ENCODE peak calls at places on chromosomes 7 and 10, in five cellular contexts. Q, G, E, O and R are unnamed samples.
A peak's percentile ranks its signal among the peaks of the same experiment; 100 is the strongest.

GRCh38 chr10:5910323-5911100 is 20.5 kb downstream of the FBH1 start:
- DNase-seq in E (no peak), O (no peak), Q (no peak), G (no peak), R (no peak)

GRCh38 chr7:104805449-104806317 is 208.3 kb upstream of the KMT2E start:
- DNase-seq in Q (no peak), G (no peak), E (no peak), O (no peak), R (no peak)

GRCh38 chr10:71090330-71090729 is 122.0 kb upstream of the UNC5B start:
- DNase-seq in O (no peak), E (no peak), Q (no peak), G (no peak), R (peak; percentile 57)

GRCh38 chr10:77626266-77626935 is 11.2 kb downstream of the KCNMA1 start:
- DNase-seq in Q (no peak), G (no peak), O (no peak), E (no peak), R (no peak)

GRCh38 chr7:5773661-5774086 is 7.8 kb downstream of the RNF216 start:
- DNase-seq in E (no peak), Q (peak; percentile 60), G (no peak), O (no peak), R (no peak)

GRCh38 chr7:55520426-55521140 is 51.7 kb downstream of the VOPP1 start:
- DNase-seq in Q (no peak), O (no peak), E (no peak), G (no peak), R (no peak)

GRCh38 chr7:44978511-44979366 is at the start of gene MYO1G:
- DNase-seq in G (peak; percentile 88), E (no peak), Q (no peak), O (no peak), R (no peak)

GRCh38 chr10:128725531-128725930 is 599.3 kb upstream of the MKI67 start:
- DNase-seq in Q (no peak), G (no peak), O (no peak), E (no peak), R (no peak)

GRCh38 chr10:95474228-95475002 is 86.8 kb downstream of the SORBS1 start:
- DNase-seq in O (peak; percentile 59), E (peak; percentile 28), Q (peak; percentile 59), G (no peak), R (no peak)

GRCh38 chr10:89861584-89862287 is 160.3 kb downstream of the KIF20B start:
- DNase-seq in O (no peak), Q (no peak), G (no peak), E (no peak), R (no peak)

GRCh38 chr7:121204537-121204936 is 124.3 kb upstream of the WNT16 start:
- DNase-seq in E (no peak), Q (no peak), O (no peak), G (no peak), R (no peak)

GRCh38 chr7:105304040-105304895 is 84.5 kb downstream of the SRPK2 start:
- DNase-seq in G (peak; percentile 53), Q (no peak), O (no peak), E (no peak), R (no peak)

GRCh38 chr7:141128506-141128905 is 54.6 kb downstream of the TMEM178B start:
- DNase-seq in O (no peak), G (no peak), Q (no peak), E (no peak), R (no peak)

GRCh38 chr7:73681031-73681430 is 2.2 kb downstream of the DNAJC30 start:
- DNase-seq in E (no peak), G (no peak), O (no peak), Q (no peak), R (no peak)

GRCh38 chr10:36534471-36535002 is 590.9 kb upstream of the ANKRD30A start:
- DNase-seq in O (no peak), G (no peak), E (no peak), Q (no peak), R (no peak)

GRCh38 chr7:101162551-101163280 is 2.7 kb downstream of the VGF start:
- DNase-seq in E (peak; percentile 59), G (no peak), O (no peak), Q (no peak), R (no peak)

GRCh38 chr7:33773053-33773452 is 132.3 kb upstream of the BMPER start:
- DNase-seq in G (no peak), Q (no peak), O (no peak), E (no peak), R (no peak)

GRCh38 chr7:83211685-83212084 is 49.0 kb upstream of the PCLO start:
- DNase-seq in G (no peak), E (no peak), O (no peak), Q (no peak), R (no peak)

GRCh38 chr10:34480345-34480744 is 334.8 kb downstream of the PARD3 start:
- DNase-seq in O (no peak), E (no peak), G (no peak), Q (no peak), R (no peak)

GRCh38 chr10:6722616-6723004 is 142.5 kb upstream of the PRKCQ start:
- DNase-seq in E (no peak), G (no peak), Q (no peak), O (no peak), R (no peak)

GRCh38 chr7:38411404-38411803 is 138.0 kb upstream of the TARP start:
- DNase-seq in G (no peak), O (no peak), E (no peak), Q (no peak), R (no peak)

GRCh38 chr7:36281945-36282727 is 107.5 kb upstream of the ANLN start:
- DNase-seq in E (no peak), O (no peak), Q (no peak), G (no peak), R (no peak)

GRCh38 chr10:670990-671389 is 18.5 kb downstream of the DIP2C start:
- DNase-seq in O (no peak), E (no peak), Q (no peak), G (no peak), R (no peak)

GRCh38 chr7:108335264-108335918 is 120.8 kb downstream of the NRCAM start:
- DNase-seq in O (peak; percentile 17), E (peak; percentile 37), Q (no peak), G (no peak), R (no peak)

DNA sequence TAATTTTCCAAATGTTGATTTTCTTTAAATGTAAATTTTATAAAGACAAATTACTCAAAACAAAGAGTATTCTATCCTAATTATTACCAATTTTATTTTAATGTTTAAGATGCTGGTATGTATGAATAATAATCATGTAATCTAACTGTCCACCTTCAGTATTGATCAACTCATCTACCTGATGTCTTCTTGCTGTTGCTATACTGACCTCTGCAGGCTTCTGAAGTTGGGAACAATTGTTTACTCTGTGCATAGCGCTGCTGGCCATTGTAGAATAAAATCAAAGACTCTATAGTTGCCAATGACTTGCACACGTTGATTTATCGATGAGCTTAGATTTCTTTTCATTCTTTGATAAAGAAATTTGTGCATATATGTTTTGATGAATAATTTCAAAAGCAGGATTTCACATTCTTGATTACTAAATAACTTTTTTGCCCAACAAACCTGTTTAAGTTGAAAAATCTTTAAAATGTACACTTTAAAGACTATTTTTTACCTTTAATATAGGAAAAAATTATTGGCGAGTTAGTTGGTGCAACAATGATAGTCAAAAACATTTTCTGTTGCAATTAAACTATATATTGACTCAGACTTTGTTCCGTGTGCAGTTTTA is 282.3 kb downstream of the TFEC start:
- DNase-seq in O (no peak), G (no peak), Q (no peak), E (no peak), R (no peak)
- TF ChIP-seq CTCF in O (no peak), G (peak; percentile 6), Q (no peak), E (no peak), R (no peak)

GRCh38 chr10:21593986-21594385 is 60.0 kb downstream of the MLLT10 start:
- DNase-seq in G (no peak), O (no peak), Q (no peak), E (no peak), R (no peak)
- TF ChIP-seq POLR2A in G (no peak), O (no peak), Q (no peak), E (no peak), R (no peak)

GRCh38 chr10:24701447-24701846 is 22.2 kb downstream of the ARHGAP21 start:
- DNase-seq in Q (no peak), O (no peak), E (no peak), G (peak; percentile 55), R (no peak)
- TF ChIP-seq CTCF in Q (no peak), O (no peak), E (no peak), G (peak; percentile 10), R (no peak)

GRCh38 chr7:32643194-32643593 is 147.9 kb downstream of the AVL9 start:
- DNase-seq in E (no peak), G (no peak), O (no peak), Q (no peak), R (no peak)
- TF ChIP-seq POLR2A in E (no peak), G (no peak), O (no peak), Q (no peak), R (no peak)

GRCh38 chr10:50501899-50502556 is 121.7 kb downstream of the SGMS1 start:
- DNase-seq in G (no peak), Q (no peak), O (no peak), E (no peak), R (no peak)
- TF ChIP-seq CTCF in G (no peak), Q (no peak), O (no peak), E (no peak), R (no peak)

GRCh38 chr10:110507303-110507702 is 9.6 kb downstream of the DUSP5 start:
- DNase-seq in G (no peak), O (no peak), Q (no peak), E (no peak), R (no peak)

GRCh38 chr10:110506448-110506847 is 8.7 kb downstream of the DUSP5 start:
- DNase-seq in G (no peak), E (no peak), Q (no peak), O (no peak), R (no peak)

GRCh38 chr10:110504111-110504735 is 6.5 kb downstream of the DUSP5 start:
- DNase-seq in Q (peak; percentile 65), E (peak; percentile 43), G (peak; percentile 93), O (peak; percentile 60), R (no peak)

GRCh38 chr10:110503528-110504110 is 5.9 kb downstream of the DUSP5 start:
- DNase-seq in G (no peak), O (no peak), E (no peak), Q (no peak), R (no peak)

GRCh38 chr10:110505130-110505815 is 7.6 kb downstream of the DUSP5 start:
- DNase-seq in O (no peak), E (no peak), Q (no peak), G (no peak), R (no peak)
- TF ChIP-seq POLR2A in O (no peak), E (no peak), Q (no peak), G (no peak), R (no peak)